ENCODE peak calls at places on chromosome 15, in ten cellular contexts. W is sigmoid colon, B is stomach, X is tibial nerve, T is A549, I is upper lobe of left lung, R is transverse colon, U is H1, P is suprapubic skin, N is K562. Q is an unnamed sample.

GRCh38 chr15:96334705-96335428 is 4.4 kb downstream of the NR2F2 start:
- DNase-seq in P (no peak), N (no peak), B (no peak), X (no peak), R (peak), T (no peak), U (no peak), W (no peak), I (no peak), Q (no peak)

GRCh38 chr15:78917888-78918287 is 27.0 kb downstream of the CTSH start:
- DNase-seq in B (no peak), W (no peak), R (no peak), N (no peak), T (no peak), U (no peak), P (no peak), I (no peak), X (no peak), Q (no peak)

GRCh38 chr15:67183443-67184169 is 70.9 kb downstream of the AAGAB start:
- DNase-seq in N (no peak), X (peak), I (no peak), U (no peak), T (peak), W (peak), B (no peak), P (peak), R (no peak), Q (no peak)

GRCh38 chr15:45499426-45499825 is 23.1 kb downstream of the SLC30A4 start:
- DNase-seq in N (no peak), U (no peak), T (no peak), I (no peak), W (no peak), B (no peak), R (no peak), P (no peak), X (no peak), Q (no peak)

GRCh38 chr15:100247228-100248225 is 94.2 kb downstream of the ADAMTS17 start:
- DNase-seq in T (no peak), B (no peak), N (no peak), X (no peak), U (no peak), R (no peak), I (peak), W (no peak), P (peak), Q (peak)

GRCh38 chr15:77542491-77543001 is 90.2 kb downstream of the LINGO1 start:
- DNase-seq in W (peak), P (no peak), X (no peak), U (no peak), T (peak), I (no peak), N (no peak), R (no peak), B (no peak), Q (no peak)

GRCh38 chr15:40252438-40253178 is 13.7 kb downstream of the PAK6 start:
- DNase-seq in W (no peak), B (peak), N (no peak), P (no peak), T (no peak), X (no peak), U (no peak), R (peak), I (peak), Q (no peak)

GRCh38 chr15:35690698-35691116 is 144.7 kb upstream of the DPH6 start:
- DNase-seq in W (no peak), U (no peak), T (no peak), B (no peak), X (no peak), I (no peak), R (no peak), N (no peak), P (no peak), Q (peak)

GRCh38 chr15:48058371-48058770 is 62.4 kb upstream of the SLC24A5 start:
- DNase-seq in I (no peak), U (no peak), T (no peak), P (no peak), B (no peak), R (no peak), N (no peak), W (no peak), X (no peak), Q (no peak)

GRCh38 chr15:91515188-91515754 is 338.2 kb upstream of the SLCO3A1 start:
- DNase-seq in R (no peak), B (no peak), P (no peak), I (no peak), X (no peak), W (peak), N (no peak), U (no peak), T (peak), Q (peak)

GRCh38 chr15:90529369-90530249 is at the start of gene CRTC3:
- DNase-seq in U (no peak), R (peak), N (peak), X (peak), B (peak), I (peak), P (no peak), W (peak), T (peak), Q (peak)

GRCh38 chr15:81749667-81750360 is 296.0 kb downstream of the MEX3B start:
- DNase-seq in B (no peak), T (no peak), W (no peak), N (no peak), P (no peak), X (no peak), R (no peak), I (no peak), U (no peak), Q (no peak)

GRCh38 chr15:74964794-74965193 is 8.2 kb upstream of the RPP25 start:
- DNase-seq in X (no peak), T (no peak), B (no peak), P (no peak), U (no peak), R (no peak), W (no peak), I (no peak), N (no peak), Q (no peak)

GRCh38 chr15:77499087-77499765 is 78.5 kb downstream of the HMG20A start:
- DNase-seq in W (no peak), N (no peak), R (no peak), T (no peak), U (no peak), I (no peak), X (no peak), P (no peak), B (no peak), Q (no peak)

GRCh38 chr15:91790826-91791225 is 62.7 kb upstream of the SLCO3A1 start:
- DNase-seq in N (no peak), W (no peak), R (no peak), I (peak), U (no peak), B (no peak), T (no peak), X (no peak), P (no peak), Q (no peak)

GRCh38 chr15:67613708-67614107 is 71.2 kb downstream of the MAP2K5 start:
- DNase-seq in N (peak), P (no peak), I (no peak), W (no peak), T (no peak), R (no peak), U (no peak), X (no peak), B (no peak), Q (no peak)

GRCh38 chr15:101277943-101278564 is 769 bp upstream of the SELENOS start:
- DNase-seq in W (no peak), I (no peak), P (no peak), N (no peak), B (no peak), R (no peak), U (no peak), X (no peak), T (no peak), Q (no peak)

GRCh38 chr15:78811124-78811824 is at the start of gene ADAMTS7:
- DNase-seq in N (peak), I (peak), X (peak), R (peak), T (peak), W (peak), P (no peak), B (peak), U (peak), Q (peak)

GRCh38 chr15:70430029-70430428 is 332.3 kb upstream of the TLE3 start:
- DNase-seq in T (peak), X (no peak), R (no peak), W (no peak), P (no peak), B (no peak), U (no peak), I (no peak), N (no peak), Q (no peak)

GRCh38 chr15:53872410-53872809 is 105.8 kb upstream of the UNC13C start:
- DNase-seq in X (no peak), W (no peak), R (no peak), U (no peak), B (no peak), N (no peak), I (no peak), P (no peak), T (peak), Q (no peak)

GRCh38 chr15:74783072-74783807 is 1.4 kb downstream of the CSK start:
- DNase-seq in N (peak), R (peak), T (no peak), U (no peak), W (no peak), X (no peak), I (peak), P (no peak), B (no peak), Q (no peak)

GRCh38 chr15:75672646-75673425 is 25.1 kb downstream of the SNX33 start:
- DNase-seq in U (no peak), X (no peak), B (peak), I (no peak), T (peak), R (no peak), P (no peak), N (no peak), W (peak), Q (peak)

GRCh38 chr15:80940331-80940730 is 49.3 kb downstream of the MESD start:
- DNase-seq in P (peak), U (no peak), W (no peak), N (no peak), X (no peak), T (no peak), I (no peak), B (no peak), R (no peak), Q (no peak)

GRCh38 chr15:38040615-38041014 is 106.2 kb downstream of the TMCO5A start:
- DNase-seq in R (no peak), P (no peak), I (no peak), B (no peak), W (no peak), T (no peak), U (no peak), X (no peak), N (no peak), Q (no peak)

GRCh38 chr15:96037584-96037983 is 292.9 kb upstream of the NR2F2 start:
- DNase-seq in R (no peak), N (no peak), W (no peak), I (no peak), P (no peak), T (no peak), U (no peak), X (no peak), B (no peak), Q (no peak)

GRCh38 chr15:60580650-60581415 is 101.9 kb upstream of the ICE2 start:
- DNase-seq in B (no peak), X (no peak), I (no peak), U (no peak), P (no peak), N (no peak), R (no peak), W (no peak), T (no peak), Q (no peak)

GRCh38 chr15:74174216-74174965 is 881 bp downstream of the ISLR start:
- DNase-seq in R (no peak), U (no peak), B (no peak), N (no peak), T (no peak), W (peak), P (peak), X (peak), I (peak), Q (peak)

GRCh38 chr15:29669823-29670222 is 152.4 kb downstream of the TJP1 start:
- DNase-seq in R (no peak), T (peak), X (no peak), U (no peak), P (no peak), I (no peak), N (no peak), W (no peak), B (no peak), Q (no peak)

GRCh38 chr15:74196175-74196574 is 6.4 kb downstream of the STRA6 start:
- DNase-seq in N (no peak), T (peak), U (no peak), W (no peak), I (peak), B (peak), R (peak), P (no peak), X (no peak), Q (peak)

GRCh38 chr15:77386626-77387025 is 33.3 kb downstream of the PEAK1 start:
- DNase-seq in I (no peak), B (no peak), W (no peak), N (no peak), X (no peak), U (no peak), T (no peak), P (no peak), R (no peak), Q (no peak)

GRCh38 chr15:76976572-76977270 is 18.2 kb upstream of the PSTPIP1 start:
- DNase-seq in I (no peak), X (no peak), N (no peak), T (no peak), U (no peak), B (no peak), W (no peak), P (no peak), R (no peak), Q (no peak)

GRCh38 chr15:85793641-85794597 is 806 bp downstream of the KLHL25 start:
- DNase-seq in P (no peak), U (no peak), N (no peak), B (peak), R (peak), X (no peak), T (no peak), I (peak), W (no peak), Q (peak)

GRCh38 chr15:69660658-69661405 is 208.2 kb downstream of the RPLP1 start:
- DNase-seq in W (no peak), T (no peak), P (no peak), U (no peak), I (no peak), X (no peak), B (no peak), R (no peak), N (no peak), Q (no peak)

GRCh38 chr15:71325461-71325860 is 210.2 kb downstream of the THSD4 start:
- DNase-seq in W (no peak), X (no peak), R (no peak), I (no peak), B (no peak), P (no peak), T (no peak), N (no peak), U (no peak), Q (no peak)

GRCh38 chr15:51390239-51390931 is 48.9 kb downstream of the GLDN start:
- DNase-seq in B (no peak), P (no peak), I (no peak), R (no peak), U (no peak), N (no peak), W (no peak), X (no peak), T (no peak), Q (no peak)

GRCh38 chr15:31403606-31404005 is 77.0 kb downstream of the KLF13 start:
- DNase-seq in T (no peak), N (no peak), B (no peak), P (no peak), I (no peak), U (no peak), W (no peak), X (no peak), R (no peak), Q (no peak)

GRCh38 chr15:71118881-71119632 is 3.8 kb downstream of the THSD4 start:
- DNase-seq in X (no peak), N (no peak), P (no peak), I (no peak), B (no peak), T (no peak), U (no peak), W (no peak), R (no peak), Q (no peak)

GRCh38 chr15:66819084-66819483 is 117.0 kb downstream of the SMAD6 start:
- DNase-seq in R (no peak), P (peak), T (peak), I (peak), X (no peak), B (no peak), U (no peak), N (no peak), W (no peak), Q (no peak)

GRCh38 chr15:96347181-96348111 is 16.9 kb downstream of the NR2F2 start:
- DNase-seq in X (no peak), B (no peak), P (peak), R (no peak), W (no peak), U (no peak), I (no peak), N (no peak), T (no peak), Q (peak)

DNA sequence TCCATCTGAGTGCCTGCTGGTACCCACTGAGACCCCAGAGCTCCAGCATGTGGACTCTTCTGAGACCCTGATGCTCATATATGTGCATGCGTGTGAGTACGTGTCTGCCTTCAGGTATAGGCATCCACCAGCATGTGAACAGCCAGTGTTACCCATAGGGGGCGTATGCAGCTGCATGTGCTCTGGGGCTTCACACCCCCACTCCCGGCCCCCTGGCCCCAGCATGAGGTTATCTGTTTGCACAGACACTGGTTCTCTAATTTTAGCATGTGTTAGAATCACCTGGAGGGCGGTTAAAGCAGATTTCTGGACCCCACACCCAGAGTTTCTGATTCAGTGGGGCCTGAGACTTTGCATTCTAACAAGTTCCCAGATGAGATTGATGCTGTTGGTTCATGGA is 824 bp upstream of the CILP start:
- DNase-seq in T (peak), N (peak), X (no peak), R (no peak), W (peak), B (no peak), P (no peak), U (no peak), I (no peak), Q (no peak)
- TF ChIP-seq CTCF in T (peak), N (peak), X (no peak), R (no peak), W (no peak), B (peak), P (no peak), U (peak), I (no peak), Q (no peak)

GRCh38 chr15:83955806-83956265 is 279.7 kb upstream of the GOLGA6L4 start:
- DNase-seq in T (no peak), N (no peak), I (no peak), U (no peak), R (peak), X (no peak), P (no peak), B (no peak), W (no peak), Q (no peak)
- TF ChIP-seq POLR2A in T (no peak), N (no peak), I (no peak), U (no peak), R (no peak), X (no peak), P (no peak), B (no peak), W (no peak), Q (no peak)

DNA sequence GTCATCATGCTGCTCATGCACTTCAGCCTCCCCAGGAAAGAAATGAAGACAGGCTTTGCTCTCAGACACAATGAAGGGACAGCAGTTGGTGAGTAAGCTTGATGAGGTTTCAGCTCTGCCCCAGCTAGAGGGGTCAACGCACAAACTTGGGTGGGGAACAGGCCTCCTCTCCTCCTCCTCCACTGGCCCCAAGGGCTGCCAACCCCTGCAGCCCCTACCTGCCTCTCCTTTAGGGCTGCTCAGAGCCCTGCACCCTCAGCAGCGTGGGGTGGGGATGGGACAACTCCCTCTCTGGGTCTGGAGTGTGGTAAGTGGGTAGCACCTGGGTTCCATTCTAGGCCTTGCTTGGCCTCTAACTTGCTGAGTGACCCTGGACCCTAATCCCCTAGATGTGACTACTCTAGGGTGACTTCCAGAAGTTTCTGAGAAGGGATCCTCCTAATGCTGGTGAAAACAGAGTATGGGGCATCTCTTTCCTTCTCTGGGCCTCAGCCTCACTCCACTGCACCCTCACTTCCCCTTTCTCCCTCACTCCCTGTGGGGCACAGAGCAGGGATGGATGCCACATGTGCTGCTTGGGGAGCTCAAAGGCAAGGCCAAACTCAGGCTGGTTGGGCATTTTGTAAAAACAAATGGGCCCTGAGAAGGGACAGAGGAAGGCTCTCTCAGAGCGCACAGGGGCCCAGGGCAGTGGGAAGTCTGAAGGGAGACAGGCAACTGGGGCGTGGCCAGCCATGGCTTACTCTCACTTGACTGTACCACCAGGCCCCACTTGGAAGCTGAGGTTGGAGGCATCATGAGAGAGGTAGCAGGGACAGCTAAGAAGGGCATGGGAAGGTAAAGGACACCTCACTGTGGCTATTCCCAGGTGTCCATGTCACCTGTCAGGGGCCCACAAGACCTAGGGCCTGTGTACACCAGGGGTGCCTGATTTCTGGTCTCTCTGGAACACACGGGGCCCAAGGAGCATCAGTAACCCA is 64.0 kb downstream of the SYNM start:
- DNase-seq in T (no peak), P (no peak), B (no peak), X (no peak), I (no peak), N (no peak), R (no peak), W (no peak), U (no peak), Q (no peak)
- TF ChIP-seq EP300 in T (no peak), P (no peak), B (no peak), X (no peak), I (no peak), N (no peak), R (no peak), W (no peak), U (no peak), Q (no peak)

GRCh38 chr15:63385911-63386531 is 4.4 kb upstream of the CA12 start:
- DNase-seq in P (no peak), N (no peak), U (no peak), T (no peak), W (no peak), B (no peak), X (no peak), R (no peak), I (no peak), Q (no peak)
- TF ChIP-seq CTCF in P (no peak), N (no peak), U (no peak), T (no peak), W (no peak), B (no peak), X (no peak), R (no peak), I (no peak), Q (no peak)

DNA sequence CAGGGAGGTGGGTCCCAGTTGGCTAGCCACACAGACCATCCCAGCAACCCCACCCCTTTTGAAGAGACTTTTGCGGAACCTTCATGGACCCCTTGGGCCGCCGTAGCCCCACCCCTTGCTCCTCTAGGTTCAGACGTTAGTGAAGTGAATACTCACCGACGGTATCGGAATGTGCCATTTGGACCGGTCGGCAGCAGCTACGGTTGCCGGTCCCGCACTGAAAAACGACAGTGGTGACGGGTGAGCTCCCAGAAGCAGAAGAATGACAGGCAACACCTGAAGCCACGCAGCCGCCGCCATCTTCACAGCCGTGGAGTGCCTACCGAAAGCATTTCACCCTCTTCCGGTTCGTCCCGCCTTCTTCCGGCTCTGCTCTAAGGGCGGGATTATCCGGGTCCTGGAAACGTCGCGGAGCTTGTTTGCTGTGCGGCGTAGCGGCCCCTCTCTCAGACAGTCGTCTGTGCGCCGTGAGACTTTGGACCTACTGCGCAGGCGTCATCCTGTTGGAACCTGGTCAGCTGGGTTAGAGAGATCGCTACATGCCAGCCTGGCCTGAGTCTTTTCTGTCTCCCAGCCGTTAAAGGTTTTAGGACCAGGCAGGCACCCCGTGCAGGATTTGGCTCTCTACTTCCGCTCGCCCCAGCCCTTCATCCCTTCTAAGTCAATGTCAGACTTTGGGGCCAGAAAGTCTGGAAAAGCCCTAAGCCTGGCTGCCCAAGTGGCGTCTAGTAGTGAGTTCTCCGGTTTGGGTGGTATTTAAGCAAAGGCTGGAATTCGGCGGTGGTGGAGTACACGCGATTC is at the start of the genes GANC and TMEM87A:
- DNase-seq in W (peak), U (peak), X (peak), B (peak), I (peak), R (peak), P (peak), T (peak), N (peak), Q (peak)
- TF ChIP-seq POLR2A in W (peak), U (peak), X (peak), B (peak), I (peak), R (peak), P (peak), T (peak), N (peak), Q (peak)

Q was measured in ovary.